ENCODE peak calls at places on chromosomes 11 and 22, in seven cellular contexts. One of them, this sample, is unnamed.

GRCh38 chr11:62985351-62985750 is 584 bp upstream of the SLC22A6 start:
- DNase-seq in stimulated activated CD4-positive, alpha-beta T cell treated with anti-CD3 and anti-CD28 coated beads, Interleukin-15, amount 100 ng/mL, for 1 hour: no peak
- DNase-seq in activated CD4-positive, alpha-beta T cell treated with anti-CD3 and anti-CD28 coated beads for 24 hours: no peak
- DNase-seq in right lobe of liver: no peak
- DNase-seq in HS-5: no peak
- DNase-seq in posterior vena cava: no peak
- DNase-seq in neuronal stem cell: no peak
- DNase-seq in this sample: no peak

GRCh38 chr11:116078101-116078561 is 573.9 kb upstream of the CADM1 start:
- DNase-seq in stimulated activated CD4-positive, alpha-beta T cell treated with anti-CD3 and anti-CD28 coated beads, Interleukin-15, amount 100 ng/mL, for 1 hour: no peak
- DNase-seq in activated CD4-positive, alpha-beta T cell treated with anti-CD3 and anti-CD28 coated beads for 24 hours: no peak
- DNase-seq in right lobe of liver: no peak
- DNase-seq in HS-5: no peak
- DNase-seq in posterior vena cava: no peak
- DNase-seq in neuronal stem cell: peak
- DNase-seq in this sample: no peak

GRCh38 chr11:91773090-91773489 is 451.5 kb upstream of the FAT3 start:
- DNase-seq in stimulated activated CD4-positive, alpha-beta T cell treated with anti-CD3 and anti-CD28 coated beads, Interleukin-15, amount 100 ng/mL, for 1 hour: no peak
- DNase-seq in activated CD4-positive, alpha-beta T cell treated with anti-CD3 and anti-CD28 coated beads for 24 hours: no peak
- DNase-seq in right lobe of liver: no peak
- DNase-seq in HS-5: no peak
- DNase-seq in posterior vena cava: no peak
- DNase-seq in neuronal stem cell: no peak
- DNase-seq in this sample: no peak

GRCh38 chr22:49396817-49397216 is 430.9 kb downstream of the BRD1 start:
- DNase-seq in stimulated activated CD4-positive, alpha-beta T cell treated with anti-CD3 and anti-CD28 coated beads, Interleukin-15, amount 100 ng/mL, for 1 hour: no peak
- DNase-seq in activated CD4-positive, alpha-beta T cell treated with anti-CD3 and anti-CD28 coated beads for 24 hours: no peak
- DNase-seq in right lobe of liver: no peak
- DNase-seq in HS-5: no peak
- DNase-seq in posterior vena cava: no peak
- DNase-seq in neuronal stem cell: no peak
- DNase-seq in this sample: peak

GRCh38 chr22:38110008-38110862 is at the start of gene BAIAP2L2:
- DNase-seq in stimulated activated CD4-positive, alpha-beta T cell treated with anti-CD3 and anti-CD28 coated beads, Interleukin-15, amount 100 ng/mL, for 1 hour: no peak
- DNase-seq in activated CD4-positive, alpha-beta T cell treated with anti-CD3 and anti-CD28 coated beads for 24 hours: no peak
- DNase-seq in right lobe of liver: no peak
- DNase-seq in HS-5: no peak
- DNase-seq in posterior vena cava: no peak
- DNase-seq in neuronal stem cell: no peak
- DNase-seq in this sample: no peak

GRCh38 chr11:6418958-6419611 is at the start of gene APBB1:
- DNase-seq in stimulated activated CD4-positive, alpha-beta T cell treated with anti-CD3 and anti-CD28 coated beads, Interleukin-15, amount 100 ng/mL, for 1 hour: peak
- DNase-seq in activated CD4-positive, alpha-beta T cell treated with anti-CD3 and anti-CD28 coated beads for 24 hours: peak
- DNase-seq in right lobe of liver: peak
- DNase-seq in HS-5: no peak
- DNase-seq in posterior vena cava: peak
- DNase-seq in neuronal stem cell: peak
- DNase-seq in this sample: peak

GRCh38 chr11:85682330-85683305 is 3.4 kb downstream of the CCDC89 start:
- DNase-seq in stimulated activated CD4-positive, alpha-beta T cell treated with anti-CD3 and anti-CD28 coated beads, Interleukin-15, amount 100 ng/mL, for 1 hour: peak
- DNase-seq in activated CD4-positive, alpha-beta T cell treated with anti-CD3 and anti-CD28 coated beads for 24 hours: peak
- DNase-seq in right lobe of liver: peak
- DNase-seq in HS-5: no peak
- DNase-seq in posterior vena cava: peak
- DNase-seq in neuronal stem cell: no peak
- DNase-seq in this sample: peak

GRCh38 chr11:45655831-45656230 is 9.6 kb downstream of the CHST1 start:
- DNase-seq in stimulated activated CD4-positive, alpha-beta T cell treated with anti-CD3 and anti-CD28 coated beads, Interleukin-15, amount 100 ng/mL, for 1 hour: no peak
- DNase-seq in activated CD4-positive, alpha-beta T cell treated with anti-CD3 and anti-CD28 coated beads for 24 hours: no peak
- DNase-seq in right lobe of liver: no peak
- DNase-seq in HS-5: no peak
- DNase-seq in posterior vena cava: no peak
- DNase-seq in neuronal stem cell: no peak
- DNase-seq in this sample: peak

GRCh38 chr11:118046964-118047700 is 29.7 kb upstream of the TMPRSS4 start:
- DNase-seq in stimulated activated CD4-positive, alpha-beta T cell treated with anti-CD3 and anti-CD28 coated beads, Interleukin-15, amount 100 ng/mL, for 1 hour: no peak
- DNase-seq in activated CD4-positive, alpha-beta T cell treated with anti-CD3 and anti-CD28 coated beads for 24 hours: no peak
- DNase-seq in right lobe of liver: no peak
- DNase-seq in HS-5: no peak
- DNase-seq in posterior vena cava: peak
- DNase-seq in neuronal stem cell: no peak
- DNase-seq in this sample: no peak

This sample was measured in sciatic nerve.